ENCODE peak calls at places on chromosomes 5 and 9, in five cellular contexts. Z is mammary epithelial cell, A is GM23248, I is GM23338, D is A673. G is an unnamed sample. For H3K36me3, the result is how much of the 10 kb centered on the place peaks cover.

GRCh38 chr9:127521919-127522304 is 70.6 kb downstream of the LRSAM1 start:
- DNase-seq in Z (peak), A (no peak), I (no peak), D (no peak), G (no peak)

GRCh38 chr5:73380710-73381586 is 67.6 kb downstream of the FOXD1 start:
- DNase-seq in Z (no peak), A (no peak), I (peak), D (no peak), G (no peak)

GRCh38 chr9:70600479-70600878 is 186.0 kb upstream of the KLF9 start:
- DNase-seq in Z (no peak), A (peak), I (no peak), D (no peak), G (peak)

GRCh38 chr9:114203410-114204140 is 48.2 kb downstream of the COL27A1 start:
- DNase-seq in Z (peak), A (peak), I (no peak), D (no peak), G (peak)

GRCh38 chr5:157266286-157267007 is 524 bp downstream of the CYFIP2 start:
- DNase-seq in Z (no peak), A (peak), I (peak), D (no peak), G (no peak)

GRCh38 chr9:109487247-109487646 is 10.9 kb downstream of the PTPN3 start:
- DNase-seq in Z (no peak), A (no peak), I (peak), D (no peak), G (no peak)

GRCh38 chr5:64900618-64901017 is 131.9 kb downstream of the CWC27 start:
- DNase-seq in Z (peak), A (no peak), I (no peak), D (no peak), G (no peak)

GRCh38 chr5:159805021-159805420 is 111.3 kb upstream of the ADRA1B start:
- DNase-seq in Z (no peak), A (peak), I (no peak), D (no peak), G (peak)

GRCh38 chr5:177357459-177358332 is at the start of gene RGS14:
- DNase-seq in Z (peak), A (peak), I (no peak), D (peak), G (peak)

GRCh38 chr9:75039006-75039405 is 10.9 kb upstream of the CARNMT1 start:
- DNase-seq in Z (no peak), A (peak), I (no peak), D (no peak), G (peak)

GRCh38 chr5:38555354-38556114 is 912 bp downstream of the LIFR start:
- DNase-seq in Z (no peak), A (peak), I (peak), D (no peak), G (no peak)

GRCh38 chr5:139390639-139391569 is 1.2 kb upstream of the MZB1 start:
- DNase-seq in Z (no peak), A (no peak), I (no peak), D (no peak), G (no peak)

GRCh38 chr5:113270081-113270480 is 164.7 kb downstream of the TSSK1B start:
- DNase-seq in Z (no peak), A (no peak), I (no peak), D (no peak), G (no peak)

GRCh38 chr5:195401-196160 is 4.3 kb downstream of the LRRC14B start:
- DNase-seq in Z (no peak), A (no peak), I (peak), D (no peak), G (no peak)

GRCh38 chr9:110029422-110029814 is 178.5 kb downstream of the C9orf152 start:
- DNase-seq in Z (peak), A (peak), I (no peak), D (peak), G (peak)

GRCh38 chr9:98871456-98872065 is 64.1 kb downstream of the GALNT12 start:
- DNase-seq in Z (no peak), A (no peak), I (no peak), D (no peak), G (no peak)

GRCh38 chr5:140169410-140169809 is 5.6 kb upstream of the CYSTM1 start:
- DNase-seq in Z (peak), A (no peak), I (peak), D (no peak), G (no peak)

GRCh38 chr5:173295796-173296195 is 32.4 kb downstream of the STC2 start:
- DNase-seq in Z (no peak), A (no peak), I (no peak), D (no peak), G (no peak)

GRCh38 chr5:69418559-69418958 is 3.6 kb downstream of the MARVELD2 start:
- DNase-seq in Z (no peak), A (no peak), I (no peak), D (no peak), G (no peak)

GRCh38 chr5:69414885-69415583 is at the start of gene MARVELD2:
- DNase-seq in Z (peak), A (peak), I (peak), D (no peak), G (peak)

GRCh38 chr5:69416699-69417098 is 1.8 kb downstream of the MARVELD2 start:
- DNase-seq in Z (peak), A (no peak), I (no peak), D (no peak), G (no peak)

GRCh38 chr5:69415584-69415958 is 655 bp downstream of the MARVELD2 start:
- DNase-seq in Z (peak), A (no peak), I (peak), D (no peak), G (no peak)

GRCh38 chr5:69416180-69416579 is 1.3 kb downstream of the MARVELD2 start:
- DNase-seq in Z (peak), A (no peak), I (peak), D (no peak), G (no peak)
- H3K4me3 ChIP-seq in Z (peak), A (no peak), I (peak), D (no peak), G (no peak)

DNA sequence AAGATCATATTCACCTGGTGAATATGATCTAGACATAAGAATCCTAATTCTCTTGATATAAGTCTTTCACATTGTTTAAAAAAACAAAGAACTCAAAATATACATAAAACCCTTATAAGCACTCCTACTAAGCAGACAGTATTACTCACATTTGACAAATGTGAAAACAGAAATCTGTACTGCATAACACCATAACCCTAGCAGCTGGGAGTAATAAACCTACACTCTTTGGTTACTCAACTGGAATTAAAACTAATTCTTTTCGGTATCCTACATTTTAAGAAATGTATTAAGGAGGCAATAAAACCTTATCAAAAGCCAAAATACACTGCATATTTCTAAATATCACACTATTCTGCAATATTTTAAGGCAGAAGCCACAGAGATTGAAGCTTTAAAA is 6.9 kb downstream of the AUH start:
- DNase-seq in Z (no peak), A (peak), I (no peak), D (no peak), G (no peak)
- H3K36me3 ChIP-seq in Z (under half), A (under half), I (under half), D (under half), G (under half)

GRCh38 chr9:20623021-20623747 is 885 bp upstream of the MLLT3 start:
- DNase-seq in Z (peak), A (peak), I (peak), D (peak), G (no peak)

GRCh38 chr9:20619492-20619860 is 2.8 kb downstream of the MLLT3 start:
- DNase-seq in Z (no peak), A (no peak), I (no peak), D (no peak), G (no peak)

GRCh38 chr9:20622330-20623020 is at the start of gene MLLT3:
- DNase-seq in Z (peak), A (peak), I (peak), D (peak), G (peak)

GRCh38 chr9:20621553-20622329 is 558 bp downstream of the MLLT3 start:
- DNase-seq in Z (peak), A (peak), I (peak), D (peak), G (peak)

GRCh38 chr9:20620658-20621552 is 1.4 kb downstream of the MLLT3 start:
- DNase-seq in Z (peak), A (peak), I (peak), D (no peak), G (peak)
- TF ChIP-seq EZH2 in Z (no peak), A (no peak), I (peak), D (no peak), G (no peak)

DNA sequence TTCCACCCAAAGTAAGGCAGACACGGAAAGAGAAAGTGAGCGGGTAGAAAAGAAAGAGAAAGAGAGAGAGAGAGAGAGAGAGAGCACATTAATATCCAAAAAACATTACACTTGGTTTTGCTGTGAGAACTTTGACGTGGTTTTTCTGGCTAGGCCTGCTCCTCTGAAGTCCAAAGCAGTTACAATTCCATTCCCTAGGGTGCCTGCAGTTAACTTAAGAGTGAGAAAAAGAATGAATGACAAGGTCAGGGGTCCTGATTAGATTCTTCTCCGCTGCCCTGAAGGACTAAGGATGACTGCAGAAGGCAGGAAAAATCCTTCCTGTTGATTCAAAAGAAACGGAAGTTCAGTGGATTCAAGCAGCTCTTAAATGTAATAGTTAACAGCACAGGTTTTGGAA is 589.8 kb downstream of the PRELID2 start:
- DNase-seq in Z (no peak), A (peak), I (peak), D (peak), G (no peak)
- H3K4me3 ChIP-seq in Z (no peak), A (peak), I (no peak), D (peak), G (no peak)

GRCh38 chr9:81207651-81208050 is 481.7 kb downstream of the TLE1 start:
- DNase-seq in Z (no peak), A (no peak), I (no peak), D (no peak), G (no peak)

GRCh38 chr9:81214975-81215374 is 474.4 kb downstream of the TLE1 start:
- DNase-seq in Z (no peak), A (no peak), I (no peak), D (no peak), G (no peak)

GRCh38 chr9:81213456-81213855 is 475.9 kb downstream of the TLE1 start:
- DNase-seq in Z (no peak), A (no peak), I (no peak), D (no peak), G (no peak)

DNA sequence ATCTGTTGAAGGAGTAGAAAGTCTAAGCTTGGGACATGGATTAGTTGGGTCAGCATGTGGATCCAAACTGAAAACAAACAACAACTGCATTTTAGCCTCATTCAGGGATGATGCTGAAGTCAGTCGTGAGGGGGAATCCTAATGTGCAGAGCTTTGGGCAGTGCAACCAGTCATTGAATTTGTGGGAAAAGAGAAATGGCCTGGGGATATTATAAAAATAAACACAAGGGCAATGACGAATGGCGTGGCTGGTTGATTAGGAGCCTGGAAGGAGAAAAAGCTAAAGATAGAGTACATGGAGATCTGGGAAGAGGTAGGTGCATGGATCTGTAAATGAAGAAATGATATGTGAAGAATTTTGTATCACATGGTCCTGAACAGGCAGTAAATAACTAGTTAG is 477.6 kb downstream of the TLE1 start:
- DNase-seq in Z (no peak), A (no peak), I (no peak), D (no peak), G (no peak)
- H3K36me3 ChIP-seq in Z (under half), A (under half), I (under half), D (under half), G (under half)